ENCODE peak calls at places on chromosomes 11 and 22, in eight cellular contexts. R is OCI-LY7; X is heart left ventricle; Y is NCI-H774; N is uterus; Z is activated CD4-positive, alpha-beta T cell treated with anti-CD3 and anti-CD28 coated beads, Interleukin-2, amount 50 U/mL, for 48 hours; Q is AG09319; K is A549. W is an unnamed sample.

GRCh38 chr22:40310771-40311120 is 35.6 kb upstream of the ADSL start:
- DNase-seq in Y (no peak), X (no peak), Q (no peak), Z (no peak), K (no peak), N (no peak), R (no peak), W (no peak)

GRCh38 chr22:32204211-32204855 is 540 bp downstream of the RFPL2 start:
- DNase-seq in R (no peak), K (peak; percentile 32), N (no peak), Z (no peak), Y (peak; percentile 4), Q (no peak), X (no peak), W (no peak)

GRCh38 chr22:26066534-26066933 is 102.7 kb upstream of the SEZ6L start:
- DNase-seq in X (no peak), Y (peak; percentile 64), N (no peak), K (no peak), Q (no peak), Z (no peak), R (no peak), W (no peak)

GRCh38 chr11:122808494-122808893 is 29.8 kb upstream of the CRTAM start:
- DNase-seq in X (no peak), R (peak; percentile 30), N (peak; percentile 39), Y (no peak), K (no peak), Z (peak; percentile 30), Q (no peak), W (no peak)

GRCh38 chr11:118522571-118523072 is 4.7 kb upstream of the TTC36 start:
- DNase-seq in R (no peak), Z (no peak), Q (no peak), N (no peak), K (no peak), X (no peak), Y (no peak), W (no peak)

GRCh38 chr11:77089004-77089545 is 13.6 kb upstream of the OMP start:
- DNase-seq in N (no peak), X (peak; percentile 20), Z (no peak), R (no peak), Y (no peak), K (no peak), Q (no peak), W (no peak)

GRCh38 chr11:42571486-42572230 is 740.1 kb upstream of the API5 start:
- DNase-seq in Y (no peak), R (no peak), X (no peak), K (no peak), Q (no peak), N (no peak), Z (no peak), W (no peak)

GRCh38 chr22:20654343-20655208 is 119.3 kb upstream of the SERPIND1 start:
- DNase-seq in X (no peak), Z (no peak), Y (no peak), N (no peak), Q (no peak), K (no peak), R (no peak), W (no peak)

GRCh38 chr11:102387056-102387781 is 40.2 kb downstream of the BIRC2 start:
- DNase-seq in Y (no peak), K (no peak), Q (no peak), N (no peak), Z (no peak), R (no peak), X (no peak), W (no peak)

GRCh38 chr11:59216654-59217640 is 4.2 kb upstream of the MPEG1 start:
- DNase-seq in Y (no peak), K (no peak), N (peak; percentile 52), Z (no peak), X (no peak), R (peak; percentile 94), Q (no peak), W (peak; percentile 88)

GRCh38 chr11:33997473-33998347 is 53.8 kb upstream of the CAPRIN1 start:
- DNase-seq in K (no peak), X (no peak), Y (no peak), Q (no peak), Z (no peak), N (no peak), R (no peak), W (no peak)

GRCh38 chr11:86594746-86595145 is 77.7 kb downstream of the ME3 start:
- DNase-seq in Q (no peak), K (no peak), R (no peak), N (no peak), Y (no peak), X (no peak), Z (no peak), W (peak; percentile 33)

GRCh38 chr11:24437123-24437522 is 59.7 kb upstream of the LUZP2 start:
- DNase-seq in K (no peak), X (no peak), Z (no peak), Q (no peak), R (no peak), Y (no peak), N (no peak), W (no peak)

GRCh38 chr11:68840661-68841653 is 759 bp downstream of the CPT1A start:
- DNase-seq in Y (peak; percentile 53), N (peak; percentile 54), Q (no peak), K (no peak), X (peak; percentile 70), R (peak; percentile 22), Z (peak; percentile 46), W (peak; percentile 57)

GRCh38 chr11:62923634-62924411 is 2.7 kb upstream of the CHRM1 start:
- DNase-seq in X (no peak), Q (no peak), Y (no peak), Z (peak; percentile 31), R (peak; percentile 27), K (no peak), N (no peak), W (peak; percentile 75)

GRCh38 chr11:128341280-128341679 is 246.1 kb downstream of the ETS1 start:
- DNase-seq in Q (no peak), N (no peak), K (no peak), Y (no peak), X (peak; percentile 53), R (no peak), Z (peak; percentile 58), W (no peak)

GRCh38 chr11:111765984-111766833 is at the start of gene PPP2R1B:
- DNase-seq in R (peak; percentile 74), Y (peak; percentile 53), N (peak; percentile 72), Q (no peak), Z (peak; percentile 77), K (peak; percentile 82), X (peak; percentile 80), W (peak; percentile 65)

GRCh38 chr11:111715142-111715816 is 50.9 kb downstream of the PPP2R1B start:
- DNase-seq in Q (no peak), N (no peak), Z (no peak), K (no peak), R (peak; percentile 67), Y (no peak), X (no peak), W (no peak)

GRCh38 chr11:12126352-12127019 is 16.1 kb downstream of the MICAL2 start:
- DNase-seq in Q (peak; percentile 54), X (no peak), Y (no peak), Z (no peak), R (no peak), N (no peak), K (no peak), W (no peak)

GRCh38 chr11:33895752-33896137 is 3.9 kb upstream of the LMO2 start:
- DNase-seq in X (no peak), N (no peak), Q (no peak), R (no peak), Z (no peak), Y (no peak), K (no peak), W (no peak)

GRCh38 chr22:45421349-45422057 is 8.0 kb downstream of the RIBC2 start:
- DNase-seq in K (no peak), Q (no peak), N (no peak), Y (no peak), Z (no peak), R (no peak), X (no peak), W (no peak)

GRCh38 chr22:17675584-17675983 is 37.0 kb downstream of the BCL2L13 start:
- DNase-seq in Y (no peak), N (no peak), X (no peak), Q (no peak), Z (no peak), K (no peak), R (no peak), W (no peak)